ENCODE peak calls at places on chromosomes 16 and 17, in six cellular contexts. One of them, this sample, is unnamed.

GRCh38 chr16:16805809-16806208 is 426.9 kb downstream of the NPIPA7 start:
- DNase-seq in RWPE1: no peak
- DNase-seq in OCI-LY7: no peak
- DNase-seq in astrocyte: no peak
- DNase-seq in HL-60: no peak
- DNase-seq in omental fat pad: no peak
- DNase-seq in this sample: no peak

GRCh38 chr16:83402160-83402794 is 405.5 kb upstream of the HSBP1 start:
- DNase-seq in omental fat pad: no peak
- DNase-seq in HL-60: no peak
- DNase-seq in astrocyte: peak
- DNase-seq in RWPE1: no peak
- DNase-seq in OCI-LY7: no peak
- DNase-seq in this sample: no peak

GRCh38 chr17:17462048-17462824 is 14.6 kb upstream of the MED9 start:
- DNase-seq in OCI-LY7: no peak
- DNase-seq in astrocyte: no peak
- DNase-seq in omental fat pad: no peak
- DNase-seq in RWPE1: no peak
- DNase-seq in HL-60: no peak
- DNase-seq in this sample: no peak

GRCh38 chr17:14882131-14882530 is 383.0 kb downstream of the PMP22 start:
- DNase-seq in omental fat pad: no peak
- DNase-seq in astrocyte: no peak
- DNase-seq in OCI-LY7: no peak
- DNase-seq in RWPE1: no peak
- DNase-seq in HL-60: no peak
- DNase-seq in this sample: no peak

GRCh38 chr17:12507046-12507445 is 158.6 kb upstream of the MYOCD start:
- DNase-seq in astrocyte: no peak
- DNase-seq in HL-60: no peak
- DNase-seq in RWPE1: no peak
- DNase-seq in omental fat pad: no peak
- DNase-seq in OCI-LY7: no peak
- DNase-seq in this sample: no peak

GRCh38 chr17:751269-752001 is 629 bp downstream of the GEMIN4 start:
- DNase-seq in astrocyte: no peak
- DNase-seq in HL-60: peak
- DNase-seq in RWPE1: peak
- DNase-seq in omental fat pad: no peak
- DNase-seq in OCI-LY7: peak
- DNase-seq in this sample: peak

GRCh38 chr17:71224824-71225575 is 895.8 kb upstream of the SOX9 start:
- DNase-seq in omental fat pad: no peak
- DNase-seq in HL-60: no peak
- DNase-seq in OCI-LY7: no peak
- DNase-seq in astrocyte: peak
- DNase-seq in RWPE1: no peak
- DNase-seq in this sample: no peak

GRCh38 chr17:44218344-44219125 is 940 bp downstream of the UBTF start:
- DNase-seq in astrocyte: peak
- DNase-seq in RWPE1: peak
- DNase-seq in omental fat pad: no peak
- DNase-seq in OCI-LY7: peak
- DNase-seq in HL-60: peak
- DNase-seq in this sample: peak

GRCh38 chr16:7545251-7545650 is 212.6 kb downstream of the RBFOX1 start:
- DNase-seq in OCI-LY7: no peak
- DNase-seq in RWPE1: no peak
- DNase-seq in astrocyte: no peak
- DNase-seq in HL-60: no peak
- DNase-seq in omental fat pad: no peak
- DNase-seq in this sample: no peak

GRCh38 chr16:50653633-50654524 is 27.2 kb downstream of the SNX20 start:
- DNase-seq in RWPE1: no peak
- DNase-seq in astrocyte: no peak
- DNase-seq in omental fat pad: no peak
- DNase-seq in OCI-LY7: no peak
- DNase-seq in HL-60: no peak
- DNase-seq in this sample: no peak

GRCh38 chr17:77235370-77236080 is 94.8 kb downstream of the SEC14L1 start:
- DNase-seq in astrocyte: peak
- DNase-seq in RWPE1: no peak
- DNase-seq in OCI-LY7: no peak
- DNase-seq in HL-60: no peak
- DNase-seq in omental fat pad: no peak
- DNase-seq in this sample: no peak

GRCh38 chr17:33435716-33436301 is 142.7 kb upstream of the ASIC2 start:
- DNase-seq in astrocyte: peak
- DNase-seq in OCI-LY7: no peak
- DNase-seq in RWPE1: no peak
- DNase-seq in omental fat pad: no peak
- DNase-seq in HL-60: no peak
- DNase-seq in this sample: no peak

GRCh38 chr16:6836771-6837170 is 495.9 kb upstream of the RBFOX1 start:
- DNase-seq in OCI-LY7: no peak
- DNase-seq in RWPE1: no peak
- DNase-seq in omental fat pad: no peak
- DNase-seq in astrocyte: no peak
- DNase-seq in HL-60: no peak
- DNase-seq in this sample: no peak

GRCh38 chr16:75273054-75273925 is 21.9 kb upstream of the BCAR1 start:
- DNase-seq in HL-60: no peak
- DNase-seq in omental fat pad: no peak
- DNase-seq in astrocyte: peak
- DNase-seq in OCI-LY7: no peak
- DNase-seq in RWPE1: no peak
- DNase-seq in this sample: no peak

GRCh38 chr16:3915438-3916250 is 35.1 kb upstream of the CREBBP start:
- DNase-seq in astrocyte: no peak
- DNase-seq in OCI-LY7: no peak
- DNase-seq in HL-60: no peak
- DNase-seq in RWPE1: no peak
- DNase-seq in omental fat pad: no peak
- DNase-seq in this sample: no peak

GRCh38 chr17:33521784-33522183 is 228.7 kb upstream of the ASIC2 start:
- DNase-seq in HL-60: no peak
- DNase-seq in RWPE1: peak
- DNase-seq in omental fat pad: no peak
- DNase-seq in OCI-LY7: peak
- DNase-seq in astrocyte: no peak
- DNase-seq in this sample: peak

GRCh38 chr16:87052506-87052905 is 264.7 kb downstream of the C16orf95 start:
- DNase-seq in astrocyte: peak
- DNase-seq in OCI-LY7: no peak
- DNase-seq in HL-60: no peak
- DNase-seq in omental fat pad: no peak
- DNase-seq in RWPE1: no peak
- DNase-seq in this sample: no peak

GRCh38 chr17:3627768-3628167 is 8.3 kb downstream of the SHPK start:
- DNase-seq in RWPE1: no peak
- DNase-seq in omental fat pad: no peak
- DNase-seq in OCI-LY7: no peak
- DNase-seq in astrocyte: no peak
- DNase-seq in HL-60: no peak
- DNase-seq in this sample: no peak

GRCh38 chr17:79388556-79389295 is 222.1 kb downstream of the RBFOX3 start:
- DNase-seq in astrocyte: no peak
- DNase-seq in RWPE1: peak
- DNase-seq in HL-60: peak
- DNase-seq in omental fat pad: no peak
- DNase-seq in OCI-LY7: peak
- DNase-seq in this sample: peak

GRCh38 chr17:17364338-17364667 is 61.1 kb downstream of the NT5M start:
- DNase-seq in OCI-LY7: no peak
- DNase-seq in RWPE1: no peak
- DNase-seq in omental fat pad: no peak
- DNase-seq in astrocyte: no peak
- DNase-seq in HL-60: no peak
- DNase-seq in this sample: no peak

GRCh38 chr17:7897773-7898172 is 9.2 kb downstream of the CHD3 start:
- DNase-seq in astrocyte: no peak
- DNase-seq in RWPE1: peak
- DNase-seq in OCI-LY7: no peak
- DNase-seq in HL-60: no peak
- DNase-seq in omental fat pad: no peak
- DNase-seq in this sample: no peak
- TF ChIP-seq CTCF in astrocyte: peak
- TF ChIP-seq CTCF in RWPE1: peak
- TF ChIP-seq CTCF in OCI-LY7: peak
- TF ChIP-seq CTCF in HL-60: no peak
- TF ChIP-seq CTCF in omental fat pad: no peak
- TF ChIP-seq CTCF in this sample: peak

GRCh38 chr17:66523378-66524174 is 221.2 kb downstream of the PRKCA start:
- DNase-seq in HL-60: no peak
- DNase-seq in omental fat pad: no peak
- DNase-seq in OCI-LY7: no peak
- DNase-seq in RWPE1: no peak
- DNase-seq in astrocyte: peak
- DNase-seq in this sample: no peak
- TF ChIP-seq CTCF in HL-60: no peak
- TF ChIP-seq CTCF in omental fat pad: no peak
- TF ChIP-seq CTCF in OCI-LY7: no peak
- TF ChIP-seq CTCF in RWPE1: no peak
- TF ChIP-seq CTCF in astrocyte: no peak
- TF ChIP-seq CTCF in this sample: no peak

GRCh38 chr17:59558953-59559352 is 6.5 kb upstream of the DHX40 start:
- DNase-seq in HL-60: no peak
- DNase-seq in omental fat pad: no peak
- DNase-seq in astrocyte: no peak
- DNase-seq in RWPE1: no peak
- DNase-seq in OCI-LY7: no peak
- DNase-seq in this sample: no peak
- TF ChIP-seq CTCF in HL-60: no peak
- TF ChIP-seq CTCF in omental fat pad: no peak
- TF ChIP-seq CTCF in astrocyte: no peak
- TF ChIP-seq CTCF in RWPE1: peak
- TF ChIP-seq CTCF in OCI-LY7: peak
- TF ChIP-seq CTCF in this sample: no peak

GRCh38 chr17:69336580-69336979 is 9.6 kb upstream of the ABCA5 start:
- DNase-seq in omental fat pad: no peak
- DNase-seq in OCI-LY7: no peak
- DNase-seq in HL-60: no peak
- DNase-seq in astrocyte: no peak
- DNase-seq in RWPE1: no peak
- DNase-seq in this sample: no peak
- TF ChIP-seq CTCF in omental fat pad: no peak
- TF ChIP-seq CTCF in OCI-LY7: no peak
- TF ChIP-seq CTCF in HL-60: no peak
- TF ChIP-seq CTCF in astrocyte: no peak
- TF ChIP-seq CTCF in RWPE1: no peak
- TF ChIP-seq CTCF in this sample: no peak

DNA sequence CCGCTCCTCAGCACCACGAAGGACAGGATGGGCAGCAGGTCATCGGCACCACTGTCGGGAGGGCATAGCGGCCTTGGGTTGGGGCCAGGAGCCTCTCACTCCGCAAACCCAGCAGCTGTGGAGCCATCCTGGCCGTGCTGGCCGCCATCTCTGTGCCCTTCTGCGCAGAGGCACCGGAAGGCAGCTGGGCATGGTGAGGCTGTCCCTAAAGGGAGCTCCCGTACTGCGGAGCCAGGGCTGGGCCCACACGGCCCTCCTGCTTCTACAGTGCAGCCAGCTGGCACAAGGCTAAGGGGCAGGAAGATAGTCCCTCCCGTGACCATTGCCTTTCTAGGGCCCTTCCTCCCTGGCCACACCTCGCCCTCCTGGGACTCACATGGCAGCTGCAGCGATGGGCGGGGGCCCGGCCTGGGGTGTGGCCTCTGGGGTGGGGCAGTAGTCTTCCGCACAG is 7.0 kb upstream of the SPATA2L start:
- DNase-seq in HL-60: no peak
- DNase-seq in omental fat pad: no peak
- DNase-seq in astrocyte: no peak
- DNase-seq in RWPE1: no peak
- DNase-seq in OCI-LY7: no peak
- DNase-seq in this sample: no peak
- TF ChIP-seq CTCF in HL-60: no peak
- TF ChIP-seq CTCF in omental fat pad: no peak
- TF ChIP-seq CTCF in astrocyte: no peak
- TF ChIP-seq CTCF in RWPE1: no peak
- TF ChIP-seq CTCF in OCI-LY7: no peak
- TF ChIP-seq CTCF in this sample: no peak

GRCh38 chr17:10809605-10810004 is 5.7 kb upstream of the TMEM238L start:
- DNase-seq in omental fat pad: no peak
- DNase-seq in OCI-LY7: no peak
- DNase-seq in HL-60: no peak
- DNase-seq in RWPE1: no peak
- DNase-seq in astrocyte: no peak
- DNase-seq in this sample: no peak
- TF ChIP-seq CTCF in omental fat pad: no peak
- TF ChIP-seq CTCF in OCI-LY7: no peak
- TF ChIP-seq CTCF in HL-60: no peak
- TF ChIP-seq CTCF in RWPE1: no peak
- TF ChIP-seq CTCF in astrocyte: no peak
- TF ChIP-seq CTCF in this sample: no peak